ENCODE peak calls at places on chromosomes 13 and 19, in six cellular contexts. O is K562, F is HepG2, G is WTC11, M is H1, X is GM12878. Y is an unnamed sample.

GRCh38 chr19:18340237-18340989 is at the start of gene PGPEP1:
- DNase-seq in O (peak; percentile 97), F (no peak), G (peak; percentile 81), M (peak; percentile 97), X (no peak), Y (peak; percentile 87)

GRCh38 chr13:72314210-72314609 is 413.2 kb downstream of the MZT1 start:
- DNase-seq in O (no peak), F (no peak), G (no peak), M (no peak), X (no peak), Y (no peak)

GRCh38 chr13:32905063-32905863 is 111.0 kb upstream of the KL start:
- DNase-seq in O (no peak), F (no peak), G (no peak), M (no peak), X (peak; percentile 78), Y (peak; percentile 14)

GRCh38 chr13:79516590-79516989 is 35.6 kb downstream of the NDFIP2 start:
- DNase-seq in O (no peak), F (no peak), G (no peak), M (no peak), X (no peak), Y (no peak)

GRCh38 chr19:38151242-38151641 is 72.8 kb downstream of the DPF1 start:
- DNase-seq in O (no peak), F (no peak), G (no peak), M (no peak), X (no peak), Y (no peak)

GRCh38 chr13:30892966-30893365 is 13.1 kb upstream of the MEDAG start:
- DNase-seq in O (peak; percentile 50), F (peak; percentile 17), G (peak; percentile 89), M (peak; percentile 94), X (no peak), Y (peak; percentile 87)

GRCh38 chr13:112703935-112704633 is 14.2 kb downstream of the ATP11A start:
- DNase-seq in O (peak; percentile 38), F (no peak), G (peak; percentile 11), M (no peak), X (no peak), Y (no peak)

GRCh38 chr19:10808937-10809655 is 26.9 kb downstream of the TMED1 start:
- DNase-seq in O (peak; percentile 71), F (no peak), G (no peak), M (no peak), X (no peak), Y (no peak)

GRCh38 chr19:19582471-19582870 is 36.0 kb downstream of the PBX4 start:
- DNase-seq in O (no peak), F (no peak), G (no peak), M (no peak), X (no peak), Y (no peak)

GRCh38 chr13:113935523-113935922 is 38.4 kb downstream of the C13orf46 start:
- DNase-seq in O (no peak), F (no peak), G (peak; percentile 34), M (no peak), X (no peak), Y (no peak)

GRCh38 chr19:13835791-13836723 is 40.8 kb downstream of the ZSWIM4 start:
- DNase-seq in O (no peak), F (no peak), G (no peak), M (no peak), X (no peak), Y (no peak)

GRCh38 chr13:103539265-103539664 is 473.0 kb upstream of the SLC10A2 start:
- DNase-seq in O (no peak), F (no peak), G (peak; percentile 18), M (no peak), X (no peak), Y (peak; percentile 26)

GRCh38 chr13:111228262-111229144 is 91.9 kb upstream of the TEX29 start:
- DNase-seq in O (no peak), F (no peak), G (no peak), M (no peak), X (no peak), Y (no peak)

GRCh38 chr19:14361824-14362223 is 19.4 kb upstream of the ADGRE5 start:
- DNase-seq in O (peak; percentile 62), F (no peak), G (peak; percentile 63), M (peak; percentile 75), X (no peak), Y (peak; percentile 76)

GRCh38 chr19:49085868-49086232 is 599 bp downstream of the SNRNP70 start:
- DNase-seq in O (no peak), F (no peak), G (no peak), M (peak; percentile 64), X (no peak), Y (no peak)

GRCh38 chr19:29586401-29586800 is 19.7 kb upstream of the POP4 start:
- DNase-seq in O (no peak), F (no peak), G (no peak), M (no peak), X (no peak), Y (no peak)

GRCh38 chr13:99759163-99759552 is 212.4 kb downstream of the ZIC5 start:
- DNase-seq in O (no peak), F (no peak), G (no peak), M (peak; percentile 0), X (no peak), Y (no peak)

GRCh38 chr19:18322318-18322758 is 538 bp downstream of the LSM4 start:
- DNase-seq in O (peak; percentile 62), F (peak; percentile 74), G (peak; percentile 63), M (no peak), X (no peak), Y (peak; percentile 81)

GRCh38 chr19:15115762-15116615 is 8.8 kb downstream of the SYDE1 start:
- DNase-seq in O (no peak), F (no peak), G (no peak), M (no peak), X (no peak), Y (no peak)

GRCh38 chr19:14375055-14375581 is 6.1 kb upstream of the ADGRE5 start:
- DNase-seq in O (peak; percentile 6), F (no peak), G (no peak), M (no peak), X (no peak), Y (no peak)

GRCh38 chr13:47216176-47216822 is 319.4 kb upstream of the HTR2A start:
- DNase-seq in O (no peak), F (no peak), G (no peak), M (no peak), X (no peak), Y (no peak)

GRCh38 chr19:16888629-16889371 is at the start of gene F2RL3:
- DNase-seq in O (peak; percentile 68), F (no peak), G (no peak), M (no peak), X (no peak), Y (peak; percentile 39)

DNA sequence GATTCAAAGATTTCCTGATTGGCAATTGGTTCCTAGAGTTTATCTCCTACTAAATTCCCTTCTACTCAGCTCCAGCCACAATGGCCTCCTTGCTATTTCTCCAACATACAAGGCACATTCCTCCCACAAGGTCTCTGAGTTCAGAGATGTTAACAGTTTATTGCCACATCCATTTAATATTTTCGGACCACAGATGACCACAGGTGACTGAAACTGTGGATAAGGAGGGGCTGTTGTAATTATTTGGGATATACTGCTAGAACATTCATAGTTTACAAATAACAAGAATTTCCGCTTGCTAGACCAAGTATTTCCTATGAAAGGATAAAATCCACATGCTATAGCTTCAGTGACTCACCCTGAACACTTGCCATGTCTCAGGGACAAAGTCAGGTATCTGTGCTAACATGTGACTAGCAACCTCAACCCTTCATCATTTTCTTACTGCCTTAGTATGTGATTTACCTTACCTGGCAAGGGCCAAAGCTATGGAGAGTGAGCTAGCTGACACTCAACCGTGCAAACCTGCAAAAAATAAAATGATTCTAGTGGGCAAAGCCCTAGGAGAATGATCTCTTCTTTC is 117.7 kb downstream of the TBC1D4 start:
- DNase-seq in O (no peak), F (no peak), G (no peak), M (no peak), X (no peak), Y (no peak)
- TF ChIP-seq CREB1 in O (no peak), F (no peak), G (no peak), M (no peak), X (no peak), Y (no peak)

DNA sequence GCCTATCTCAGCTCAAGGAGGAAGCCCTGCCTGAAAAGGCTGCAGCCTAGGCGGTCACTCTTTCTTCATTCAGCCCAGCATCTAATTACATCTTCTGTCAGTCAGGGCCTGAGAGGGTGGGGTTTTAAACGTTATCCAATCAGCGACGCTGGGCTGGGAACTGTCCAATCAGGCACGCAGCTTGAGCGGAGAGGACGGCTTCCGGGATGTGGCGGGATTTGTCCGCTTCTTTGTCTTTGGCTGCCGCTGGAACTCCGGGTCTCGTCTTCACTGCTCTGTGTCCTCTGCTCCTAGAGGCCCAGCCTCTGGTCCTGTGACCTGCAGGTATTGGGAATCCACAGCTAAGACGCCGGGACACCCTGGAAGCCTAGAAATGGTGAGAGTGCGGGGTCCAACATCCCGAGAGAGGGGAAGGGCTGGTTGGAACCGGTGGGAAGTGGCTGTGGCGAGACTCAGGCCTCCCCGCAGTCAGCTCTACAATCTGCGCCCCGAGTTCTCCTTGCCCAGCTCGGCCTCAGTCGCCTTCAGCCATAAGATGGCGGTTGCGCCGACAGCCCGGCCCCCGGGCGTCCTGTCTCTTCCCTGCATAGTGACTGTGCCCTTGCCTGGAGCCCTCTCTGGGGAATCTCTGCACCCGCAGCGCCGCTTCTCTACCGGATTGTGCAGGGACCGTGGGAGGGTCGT is at the start of gene ZNF738:
- DNase-seq in O (peak; percentile 73), F (peak; percentile 84), G (peak; percentile 94), M (peak; percentile 88), X (peak; percentile 86), Y (peak; percentile 99)
- TF ChIP-seq CREB1 in O (no peak), F (no peak), G (no peak), M (peak; percentile 11), X (no peak), Y (no peak)

GRCh38 chr19:7725791-7726190 is 6.1 kb downstream of the CLEC4G start:
- DNase-seq in O (no peak), F (no peak), G (no peak), M (no peak), X (no peak), Y (no peak)
- TF ChIP-seq CREB1 in O (no peak), F (no peak), G (no peak), M (no peak), X (no peak), Y (no peak)

GRCh38 chr19:6101291-6101690 is 9.0 kb downstream of the RFX2 start:
- DNase-seq in O (no peak), F (no peak), G (no peak), M (no peak), X (no peak), Y (no peak)

GRCh38 chr19:6099037-6099436 is 11.3 kb downstream of the RFX2 start:
- DNase-seq in O (no peak), F (no peak), G (no peak), M (no peak), X (no peak), Y (no peak)

GRCh38 chr19:6098574-6098973 is 11.7 kb downstream of the RFX2 start:
- DNase-seq in O (no peak), F (no peak), G (no peak), M (no peak), X (no peak), Y (no peak)

GRCh38 chr19:6100284-6100915 is 9.9 kb downstream of the RFX2 start:
- DNase-seq in O (peak; percentile 41), F (no peak), G (no peak), M (no peak), X (no peak), Y (peak; percentile 5)

DNA sequence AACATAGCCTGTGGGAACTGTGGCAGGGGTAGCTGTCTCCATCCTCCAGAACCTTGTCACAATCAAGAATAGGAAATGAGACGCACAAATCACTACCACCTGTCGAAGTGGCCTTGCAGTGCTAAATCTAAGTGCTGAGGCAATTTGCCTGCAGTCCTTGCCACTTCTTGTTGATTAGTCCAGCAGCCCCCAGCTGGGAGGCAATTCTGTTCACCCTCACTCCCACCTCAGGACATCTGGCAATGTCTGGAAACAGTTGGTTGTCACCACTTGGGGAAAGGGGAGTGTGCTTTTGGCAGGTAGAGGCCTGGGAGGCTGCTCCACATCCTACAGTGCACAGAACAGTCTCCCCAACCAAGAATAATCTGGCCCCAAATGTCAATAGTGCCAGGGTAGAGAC is 10.7 kb downstream of the RFX2 start:
- DNase-seq in O (no peak), F (no peak), G (no peak), M (no peak), X (no peak), Y (no peak)
- TF ChIP-seq CREB1 in O (no peak), F (no peak), G (no peak), M (no peak), X (no peak), Y (no peak)

Y was measured in GM23338.